ENCODE peak calls at places on chromosomes 4 and X, in ten cellular contexts. Z is gastrocnemius medialis, Q is tibial nerve, W is A549, G is right lobe of liver, P is erythroblast, M is body of pancreas, T is IMR-90, C is heart left ventricle, O is esophagus squamous epithelium. D is an unnamed sample.

GRCh38 chrX:72107841-72108590 is 23.7 kb downstream of the RTL5 start:
- DNase-seq in Z (no peak), Q (no peak), W (no peak), G (no peak), P (no peak), M (no peak), T (no peak), C (no peak), O (no peak), D (no peak)

GRCh38 chr4:133058701-133059100 is 90.4 kb upstream of the PCDH10 start:
- DNase-seq in Z (no peak), Q (no peak), W (no peak), G (no peak), P (no peak), M (no peak), T (no peak), C (no peak), O (no peak), D (no peak)

GRCh38 chrX:38109042-38109904 is 102.9 kb downstream of the SYTL5 start:
- DNase-seq in Z (no peak), Q (no peak), W (no peak), G (no peak), P (no peak), M (no peak), T (no peak), C (no peak), O (no peak), D (no peak)

GRCh38 chrX:120653000-120653399 is 23.1 kb upstream of the C1GALT1C1 start:
- DNase-seq in Z (no peak), Q (no peak), W (no peak), G (no peak), P (no peak), M (no peak), T (no peak), C (no peak), O (no peak), D (no peak)

GRCh38 chrX:66012094-66012534 is 27.8 kb downstream of the VSIG4 start:
- DNase-seq in Z (no peak), Q (no peak), W (no peak), G (no peak), P (no peak), M (peak), T (no peak), C (no peak), O (no peak), D (no peak)

GRCh38 chr4:13236485-13236884 is 247.7 kb downstream of the RAB28 start:
- DNase-seq in Z (no peak), Q (no peak), W (no peak), G (no peak), P (no peak), M (no peak), T (no peak), C (no peak), O (no peak), D (no peak)

GRCh38 chr4:148790691-148791090 is 348.5 kb upstream of the NR3C2 start:
- DNase-seq in Z (no peak), Q (no peak), W (no peak), G (no peak), P (no peak), M (no peak), T (peak), C (no peak), O (no peak), D (no peak)

GRCh38 chr4:69781458-69782418 is 21.3 kb upstream of the SULT1B1 start:
- DNase-seq in Z (no peak), Q (no peak), W (no peak), G (no peak), P (no peak), M (no peak), T (no peak), C (no peak), O (no peak), D (no peak)

GRCh38 chr4:105994841-105995240 is 99.6 kb downstream of the NPNT start:
- DNase-seq in Z (no peak), Q (no peak), W (no peak), G (no peak), P (no peak), M (no peak), T (no peak), C (no peak), O (no peak), D (no peak)

GRCh38 chrX:11579856-11580595 is 85.7 kb downstream of the ARHGAP6 start:
- DNase-seq in Z (no peak), Q (no peak), W (no peak), G (no peak), P (no peak), M (no peak), T (no peak), C (no peak), O (no peak), D (no peak)

GRCh38 chrX:23333842-23334535 is 660 bp upstream of the PTCHD1 start:
- DNase-seq in Z (no peak), Q (no peak), W (no peak), G (no peak), P (no peak), M (no peak), T (no peak), C (no peak), O (no peak), D (no peak)

GRCh38 chr4:101074326-101074725 is 273.0 kb downstream of the PPP3CA start:
- DNase-seq in Z (no peak), Q (no peak), W (no peak), G (no peak), P (no peak), M (no peak), T (no peak), C (no peak), O (no peak), D (no peak)

GRCh38 chrX:150841466-150842197 is 56.8 kb downstream of the CD99L2 start:
- DNase-seq in Z (no peak), Q (no peak), W (no peak), G (no peak), P (no peak), M (peak), T (peak), C (no peak), O (no peak), D (no peak)

GRCh38 chr4:184812651-184813181 is 13.1 kb downstream of the ACSL1 start:
- DNase-seq in Z (no peak), Q (no peak), W (no peak), G (no peak), P (no peak), M (no peak), T (peak), C (no peak), O (no peak), D (no peak)

GRCh38 chrX:47224896-47225290 is 6.4 kb downstream of the CDK16 start:
- DNase-seq in Z (no peak), Q (no peak), W (no peak), G (no peak), P (no peak), M (no peak), T (no peak), C (no peak), O (no peak), D (no peak)

GRCh38 chr4:79163981-79164490 is 161.8 kb downstream of the NAA11 start:
- DNase-seq in Z (no peak), Q (no peak), W (no peak), G (no peak), P (no peak), M (no peak), T (no peak), C (no peak), O (no peak), D (no peak)

GRCh38 chrX:5857232-5857631 is 371.4 kb downstream of the NLGN4X start:
- DNase-seq in Z (no peak), Q (no peak), W (no peak), G (no peak), P (no peak), M (no peak), T (no peak), C (no peak), O (no peak), D (no peak)

GRCh38 chr4:137474711-137475301 is 57.5 kb downstream of the PCDH18 start:
- DNase-seq in Z (no peak), Q (no peak), W (no peak), G (no peak), P (no peak), M (peak), T (peak), C (no peak), O (no peak), D (no peak)

GRCh38 chr4:21226637-21227538 is 526.6 kb downstream of the PACRGL start:
- DNase-seq in Z (no peak), Q (no peak), W (no peak), G (no peak), P (no peak), M (peak), T (no peak), C (no peak), O (no peak), D (no peak)

GRCh38 chrX:8284131-8284530 is 113.1 kb upstream of the VCX2 start:
- DNase-seq in Z (no peak), Q (no peak), W (no peak), G (no peak), P (no peak), M (no peak), T (no peak), C (no peak), O (no peak), D (no peak)

GRCh38 chr4:23889814-23890269 is at the start of gene PPARGC1A:
- DNase-seq in Z (peak), Q (peak), W (no peak), G (peak), P (no peak), M (peak), T (peak), C (no peak), O (no peak), D (no peak)

GRCh38 chr4:151276787-151277557 is at the start of gene PRSS48:
- DNase-seq in Z (peak), Q (no peak), W (peak), G (peak), P (peak), M (peak), T (peak), C (peak), O (no peak), D (peak)

GRCh38 chrX:46840946-46841740 is 4.3 kb downstream of the RP2 start:
- DNase-seq in Z (no peak), Q (no peak), W (no peak), G (no peak), P (no peak), M (no peak), T (no peak), C (no peak), O (no peak), D (no peak)

GRCh38 chr4:75916091-75916661 is 13.9 kb upstream of the PPEF2 start:
- DNase-seq in Z (no peak), Q (no peak), W (peak), G (peak), P (peak), M (peak), T (peak), C (no peak), O (no peak), D (peak)

GRCh38 chrX:108735680-108736508 is 469 bp downstream of the IRS4 start:
- DNase-seq in Z (no peak), Q (no peak), W (no peak), G (no peak), P (peak), M (no peak), T (no peak), C (no peak), O (no peak), D (no peak)

GRCh38 chrX:129529685-129530281 is 6.5 kb upstream of the SMARCA1 start:
- DNase-seq in Z (no peak), Q (no peak), W (no peak), G (no peak), P (no peak), M (no peak), T (peak), C (no peak), O (no peak), D (no peak)

GRCh38 chr4:42282081-42282901 is 115.0 kb upstream of the SHISA3 start:
- DNase-seq in Z (peak), Q (peak), W (peak), G (no peak), P (peak), M (peak), T (peak), C (no peak), O (no peak), D (peak)

GRCh38 chr4:165635261-165635838 is 237.7 kb upstream of the TLL1 start:
- DNase-seq in Z (no peak), Q (no peak), W (no peak), G (no peak), P (no peak), M (no peak), T (no peak), C (no peak), O (no peak), D (no peak)

GRCh38 chrX:12824944-12825343 is 33.7 kb downstream of the PRPS2 start:
- DNase-seq in Z (no peak), Q (no peak), W (no peak), G (no peak), P (no peak), M (no peak), T (no peak), C (no peak), O (no peak), D (no peak)
- TF ChIP-seq POLR2A in Z (no peak), Q (no peak), W (no peak), G (no peak), P (no peak), M (no peak), T (no peak), C (no peak), O (no peak), D (no peak)

DNA sequence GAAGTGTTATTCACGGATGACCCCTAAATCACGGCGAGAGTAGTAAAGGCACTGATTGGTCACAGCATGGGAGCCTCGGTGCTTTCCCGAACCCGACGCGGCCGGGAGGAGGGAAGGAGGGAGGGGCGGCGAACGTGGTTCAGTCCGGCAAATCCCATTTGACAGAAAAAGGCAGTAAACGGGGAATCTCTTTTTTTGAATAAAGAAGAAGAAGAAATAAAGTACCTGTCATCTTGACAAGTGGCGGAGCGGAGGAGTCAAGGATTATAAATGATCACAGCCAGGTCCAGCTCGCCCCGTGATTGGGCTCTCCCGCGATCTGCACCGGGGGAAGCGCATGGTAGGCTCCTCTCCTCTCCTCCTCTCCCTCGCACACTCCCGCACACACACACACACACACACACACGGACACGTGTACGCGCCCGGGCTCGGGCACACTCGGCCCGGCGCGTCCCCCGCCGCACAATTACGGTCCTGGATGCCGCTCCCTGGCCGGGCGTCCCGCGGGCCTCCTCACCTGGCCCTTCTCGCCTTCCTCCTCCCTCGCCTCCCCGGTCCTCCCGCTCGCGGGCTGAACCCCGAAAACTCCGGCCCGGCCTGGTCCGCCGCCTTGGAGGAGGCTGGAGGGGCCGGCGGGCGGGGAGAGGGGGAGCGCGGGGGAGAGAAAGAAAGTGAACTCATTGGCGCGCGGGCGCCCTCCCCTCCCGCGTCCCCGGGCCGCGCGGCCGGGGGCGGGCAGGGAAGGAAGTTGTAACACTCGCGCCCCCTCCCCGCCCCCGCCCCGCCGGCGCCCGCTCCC is 99.2 kb upstream of the TENM3 start:
- DNase-seq in Z (no peak), Q (no peak), W (peak), G (peak), P (no peak), M (peak), T (peak), C (no peak), O (no peak), D (no peak)
- TF ChIP-seq POLR2A in Z (no peak), Q (peak), W (no peak), G (no peak), P (no peak), M (no peak), T (peak), C (no peak), O (no peak), D (no peak)

GRCh38 chr4:169619958-169620845 is at the start of gene CLCN3:
- DNase-seq in Z (peak), Q (peak), W (peak), G (peak), P (peak), M (peak), T (peak), C (peak), O (peak), D (peak)
- TF ChIP-seq POLR2A in Z (peak), Q (peak), W (peak), G (peak), P (peak), M (peak), T (peak), C (peak), O (peak), D (peak)

GRCh38 chr4:173370130-173370476 is 651 bp upstream of the SAP30 start:
- DNase-seq in Z (peak), Q (peak), W (peak), G (peak), P (peak), M (no peak), T (no peak), C (peak), O (peak), D (no peak)

GRCh38 chr4:173367285-173367684 is 3.5 kb upstream of the SAP30 start:
- DNase-seq in Z (no peak), Q (no peak), W (no peak), G (no peak), P (no peak), M (no peak), T (peak), C (no peak), O (no peak), D (no peak)

GRCh38 chr4:173367946-173368345 is 2.8 kb upstream of the SAP30 start:
- DNase-seq in Z (no peak), Q (no peak), W (no peak), G (no peak), P (peak), M (no peak), T (peak), C (no peak), O (no peak), D (no peak)

GRCh38 chr4:173371292-173372192 is 788 bp downstream of the SAP30 start:
- DNase-seq in Z (peak), Q (peak), W (peak), G (peak), P (peak), M (peak), T (peak), C (peak), O (no peak), D (no peak)

DNA sequence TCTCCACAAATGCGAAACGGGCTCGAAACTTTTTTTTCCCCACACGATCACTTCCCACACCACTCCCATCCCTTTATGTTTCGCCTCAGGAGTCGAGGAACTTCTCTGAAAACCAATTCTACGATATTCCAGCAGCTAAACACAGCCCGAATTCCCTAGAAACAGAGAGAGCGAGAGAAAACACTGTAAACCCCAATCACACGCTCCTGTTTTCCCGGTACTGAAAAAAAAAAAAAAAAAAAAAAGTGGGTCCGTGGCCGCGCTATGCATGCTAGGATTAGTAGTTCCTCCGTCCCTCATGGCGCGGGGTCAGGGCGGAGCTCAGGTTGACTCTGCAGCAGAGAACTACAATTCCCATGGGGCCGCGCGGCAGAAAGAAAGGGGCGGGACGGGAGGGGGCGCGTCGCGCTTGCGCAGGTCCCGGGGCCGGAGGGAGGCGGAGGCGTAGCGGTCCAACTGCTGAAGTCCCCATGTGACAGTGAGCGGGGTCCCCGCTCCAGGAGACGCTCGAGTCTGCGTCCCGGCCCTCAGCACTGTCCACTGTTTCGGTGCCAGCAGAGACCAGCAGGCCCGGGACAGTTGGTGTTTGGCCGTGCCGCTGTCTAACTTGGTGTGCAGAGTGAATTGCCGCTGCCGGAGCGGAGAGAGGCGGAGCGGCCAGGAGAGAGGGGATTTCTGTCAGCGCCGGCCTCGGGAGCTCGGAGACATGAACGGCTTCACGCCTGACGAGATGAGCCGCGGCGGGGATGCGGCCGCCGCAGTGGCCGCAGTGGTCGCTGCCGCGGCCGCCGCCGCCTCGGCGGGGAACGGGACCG is at the start of gene SAP30:
- DNase-seq in Z (peak), Q (peak), W (peak), G (peak), P (peak), M (peak), T (peak), C (peak), O (peak), D (peak)
- TF ChIP-seq POLR2A in Z (peak), Q (peak), W (peak), G (peak), P (peak), M (peak), T (peak), C (peak), O (peak), D (peak)

GRCh38 chr4:147731611-147732515 is at the start of gene ARHGAP10:
- DNase-seq in Z (peak), Q (peak), W (peak), G (peak), P (peak), M (peak), T (peak), C (peak), O (no peak), D (no peak)
- TF ChIP-seq POLR2A in Z (peak), Q (peak), W (peak), G (peak), P (no peak), M (peak), T (peak), C (no peak), O (no peak), D (peak)

DNA sequence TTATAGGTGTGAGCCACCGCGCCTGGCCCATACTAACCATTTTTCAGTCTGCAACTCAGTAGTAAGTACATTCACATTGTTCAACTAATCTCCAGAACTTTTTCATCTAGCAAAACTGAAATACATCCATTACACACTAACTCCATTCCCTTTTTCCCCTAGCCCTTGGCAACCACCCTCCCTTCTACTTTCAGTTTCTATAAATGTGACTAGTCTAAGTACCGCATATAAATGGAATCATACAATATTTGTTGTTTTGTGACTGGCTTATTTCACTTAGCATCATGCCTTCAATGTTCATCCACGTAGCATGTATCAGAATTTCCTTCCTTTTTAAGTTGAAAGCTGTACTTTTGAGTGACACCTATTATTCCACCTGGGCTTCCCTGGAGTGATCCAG is 44.6 kb upstream of the SETD7 start:
- DNase-seq in Z (no peak), Q (no peak), W (no peak), G (no peak), P (no peak), M (no peak), T (no peak), C (no peak), O (no peak), D (no peak)
- TF ChIP-seq POLR2A in Z (no peak), Q (no peak), W (no peak), G (no peak), P (no peak), M (no peak), T (no peak), C (no peak), O (no peak), D (no peak)

DNA sequence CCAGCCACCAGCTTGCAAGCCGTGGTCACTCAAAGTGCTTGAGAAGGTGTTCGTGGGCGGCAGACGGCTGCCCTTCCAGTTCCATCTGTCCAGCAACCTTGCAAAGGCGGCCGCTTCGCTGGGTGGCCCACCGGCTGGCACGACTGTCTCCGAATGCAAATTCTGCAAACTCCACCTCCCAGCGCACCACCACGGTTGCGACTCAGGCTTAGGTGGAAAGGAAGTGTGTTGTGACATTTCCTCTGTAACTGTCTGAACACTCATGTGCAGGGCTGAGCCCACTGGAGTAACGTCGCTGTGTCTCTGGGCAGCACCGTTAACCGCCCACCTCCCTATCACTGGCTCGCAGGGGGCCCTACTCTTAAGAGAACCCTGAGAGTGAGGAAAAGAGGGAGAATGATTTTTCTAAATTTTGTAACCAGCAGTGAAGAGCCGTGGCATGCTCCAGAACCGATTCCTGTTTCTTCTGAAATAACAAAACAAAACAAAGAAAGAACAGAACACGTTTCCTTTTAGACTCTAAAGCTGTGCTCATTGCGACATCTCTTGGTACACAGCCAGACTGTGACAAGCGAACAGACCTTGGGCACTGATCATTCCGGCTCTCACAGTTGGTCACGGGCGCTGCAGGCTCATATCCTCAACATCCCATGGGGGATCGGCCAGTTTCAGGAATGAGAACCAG is at the start of gene P2RY8:
- DNase-seq in Z (peak), Q (peak), W (peak), G (peak), P (peak), M (peak), T (no peak), C (peak), O (peak), D (no peak)
- TF ChIP-seq POLR2A in Z (no peak), Q (no peak), W (no peak), G (no peak), P (peak), M (peak), T (no peak), C (no peak), O (no peak), D (no peak)

D was measured in HCT116.